ENCODE peak calls at places on chromosomes 16 and 17, in four cellular contexts. One of them, this sample, is unnamed.

GRCh38 chr16:14133907-14134306 is 62.8 kb downstream of the MRTFB start:
- DNase-seq in stomach: no peak
- DNase-seq in tibial nerve: no peak
- DNase-seq in A549: no peak
- DNase-seq in this sample: no peak

GRCh38 chr17:21200590-21201301 is 13.2 kb downstream of the TMEM11 start:
- DNase-seq in stomach: no peak
- DNase-seq in tibial nerve: no peak
- DNase-seq in A549: no peak
- DNase-seq in this sample: no peak

GRCh38 chr16:12124742-12125141 is 148.2 kb downstream of the SNX29 start:
- DNase-seq in stomach: no peak
- DNase-seq in tibial nerve: no peak
- DNase-seq in A549: no peak
- DNase-seq in this sample: no peak

GRCh38 chr17:21005367-21005766 is 37.4 kb downstream of the USP22 start:
- DNase-seq in stomach: no peak
- DNase-seq in tibial nerve: no peak
- DNase-seq in A549: no peak
- DNase-seq in this sample: no peak

GRCh38 chr17:34981538-34982241 is 1.4 kb downstream of the LIG3 start:
- DNase-seq in stomach: no peak
- DNase-seq in tibial nerve: no peak
- DNase-seq in A549: no peak
- DNase-seq in this sample: no peak

GRCh38 chr17:57755479-57756070 is 10.5 kb upstream of the CCDC182 start:
- DNase-seq in stomach: no peak
- DNase-seq in tibial nerve: no peak
- DNase-seq in A549: no peak
- DNase-seq in this sample: no peak

GRCh38 chr16:19123535-19124178 is 9.9 kb downstream of the ITPRIPL2 start:
- DNase-seq in stomach: peak
- DNase-seq in tibial nerve: no peak
- DNase-seq in A549: peak
- DNase-seq in this sample: no peak

GRCh38 chr17:41535764-41536481 is 7.8 kb upstream of the KRT19 start:
- DNase-seq in stomach: no peak
- DNase-seq in tibial nerve: no peak
- DNase-seq in A549: no peak
- DNase-seq in this sample: peak

GRCh38 chr17:41907185-41907556 is 11.6 kb downstream of the ACLY start:
- DNase-seq in stomach: no peak
- DNase-seq in tibial nerve: no peak
- DNase-seq in A549: peak
- DNase-seq in this sample: no peak

GRCh38 chr16:85956426-85956825 is 57.5 kb downstream of the IRF8 start:
- DNase-seq in stomach: no peak
- DNase-seq in tibial nerve: no peak
- DNase-seq in A549: no peak
- DNase-seq in this sample: no peak

GRCh38 chr17:45247429-45248131 is 14.3 kb downstream of the SPATA32 start:
- DNase-seq in stomach: peak
- DNase-seq in tibial nerve: peak
- DNase-seq in A549: peak
- DNase-seq in this sample: peak

GRCh38 chr17:62824290-62825135 is 16.4 kb upstream of the MARCHF10 start:
- DNase-seq in stomach: no peak
- DNase-seq in tibial nerve: no peak
- DNase-seq in A549: peak
- DNase-seq in this sample: no peak

GRCh38 chr17:50151937-50152547 is 1.6 kb upstream of the PPP1R9B start:
- DNase-seq in stomach: peak
- DNase-seq in tibial nerve: peak
- DNase-seq in A549: peak
- DNase-seq in this sample: peak

GRCh38 chr17:27861979-27862378 is 31.2 kb downstream of the LYRM9 start:
- DNase-seq in stomach: no peak
- DNase-seq in tibial nerve: no peak
- DNase-seq in A549: peak
- DNase-seq in this sample: no peak

GRCh38 chr17:80730739-80731138 is 186.1 kb downstream of the RPTOR start:
- DNase-seq in stomach: no peak
- DNase-seq in tibial nerve: no peak
- DNase-seq in A549: no peak
- DNase-seq in this sample: no peak

GRCh38 chr16:48950184-48950583 is 331.5 kb downstream of the CBLN1 start:
- DNase-seq in stomach: no peak
- DNase-seq in tibial nerve: no peak
- DNase-seq in A549: no peak
- DNase-seq in this sample: no peak

GRCh38 chr16:73956592-73957495 is 339.8 kb upstream of the PSMD7 start:
- DNase-seq in stomach: peak
- DNase-seq in tibial nerve: peak
- DNase-seq in A549: peak
- DNase-seq in this sample: no peak

GRCh38 chr17:32206816-32207215 is 58.8 kb upstream of the RHBDL3 start:
- DNase-seq in stomach: no peak
- DNase-seq in tibial nerve: no peak
- DNase-seq in A549: no peak
- DNase-seq in this sample: no peak

GRCh38 chr17:44219636-44220210 is at the start of gene UBTF:
- DNase-seq in stomach: peak
- DNase-seq in tibial nerve: no peak
- DNase-seq in A549: peak
- DNase-seq in this sample: peak

GRCh38 chr16:55437627-55438026 is 41.4 kb upstream of the MMP2 start:
- DNase-seq in stomach: no peak
- DNase-seq in tibial nerve: no peak
- DNase-seq in A549: no peak
- DNase-seq in this sample: no peak

GRCh38 chr17:39972271-39972670 is 8.3 kb upstream of the PSMD3 start:
- DNase-seq in stomach: no peak
- DNase-seq in tibial nerve: no peak
- DNase-seq in A549: no peak
- DNase-seq in this sample: no peak
- TF ChIP-seq EP300 in stomach: no peak
- TF ChIP-seq EP300 in tibial nerve: peak
- TF ChIP-seq EP300 in A549: no peak
- TF ChIP-seq EP300 in this sample: no peak

GRCh38 chr17:77387891-77388290 is 247.1 kb downstream of the SEC14L1 start:
- DNase-seq in stomach: no peak
- DNase-seq in tibial nerve: no peak
- DNase-seq in A549: no peak
- DNase-seq in this sample: no peak

GRCh38 chr17:77386502-77387192 is 245.9 kb downstream of the SEC14L1 start:
- DNase-seq in stomach: no peak
- DNase-seq in tibial nerve: no peak
- DNase-seq in A549: no peak
- DNase-seq in this sample: no peak

GRCh38 chr17:77385750-77386501 is 245.2 kb downstream of the SEC14L1 start:
- DNase-seq in stomach: no peak
- DNase-seq in tibial nerve: no peak
- DNase-seq in A549: no peak
- DNase-seq in this sample: no peak

GRCh38 chr17:77390870-77391269 is 250.1 kb downstream of the SEC14L1 start:
- DNase-seq in stomach: no peak
- DNase-seq in tibial nerve: no peak
- DNase-seq in A549: no peak
- DNase-seq in this sample: no peak

GRCh38 chr17:77388384-77389306 is 247.9 kb downstream of the SEC14L1 start:
- DNase-seq in stomach: no peak
- DNase-seq in tibial nerve: no peak
- DNase-seq in A549: no peak
- DNase-seq in this sample: no peak
- TF ChIP-seq EP300 in stomach: no peak
- TF ChIP-seq EP300 in tibial nerve: no peak
- TF ChIP-seq EP300 in A549: no peak
- TF ChIP-seq EP300 in this sample: no peak

GRCh38 chr16:75624921-75625334 is 1.8 kb upstream of the ADAT1 start:
- DNase-seq in stomach: no peak
- DNase-seq in tibial nerve: no peak
- DNase-seq in A549: peak
- DNase-seq in this sample: no peak
- TF ChIP-seq EP300 in stomach: no peak
- TF ChIP-seq EP300 in tibial nerve: no peak
- TF ChIP-seq EP300 in A549: no peak
- TF ChIP-seq EP300 in this sample: no peak

GRCh38 chr16:648786-649589 is at the start of gene WDR90:
- DNase-seq in stomach: peak
- DNase-seq in tibial nerve: peak
- DNase-seq in A549: peak
- DNase-seq in this sample: peak
- TF ChIP-seq EP300 in stomach: no peak
- TF ChIP-seq EP300 in tibial nerve: peak
- TF ChIP-seq EP300 in A549: no peak
- TF ChIP-seq EP300 in this sample: no peak

DNA sequence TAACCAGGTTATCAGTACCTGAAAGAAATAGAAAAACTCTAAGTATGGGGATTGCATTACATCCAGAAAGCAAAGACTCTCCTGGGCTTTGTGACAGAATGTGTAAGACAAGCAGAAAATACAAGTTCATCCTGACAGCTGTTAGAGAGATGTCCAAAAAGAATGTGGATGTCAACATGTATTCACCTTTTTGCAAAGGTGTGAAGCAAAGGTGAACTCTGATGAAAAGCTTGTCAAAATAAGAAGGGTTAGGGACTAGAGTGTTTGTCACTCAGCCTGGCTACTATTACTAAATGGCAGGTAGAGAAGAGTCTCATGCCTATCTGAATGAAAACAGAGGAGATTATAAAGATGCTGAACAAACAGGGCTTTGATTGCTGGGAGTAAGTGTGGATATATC is 527.6 kb upstream of the CA10 start:
- DNase-seq in stomach: no peak
- DNase-seq in tibial nerve: no peak
- DNase-seq in A549: no peak
- DNase-seq in this sample: no peak
- TF ChIP-seq EP300 in stomach: no peak
- TF ChIP-seq EP300 in tibial nerve: no peak
- TF ChIP-seq EP300 in A549: no peak
- TF ChIP-seq EP300 in this sample: no peak

GRCh38 chr17:16297367-16298139 is 55.7 kb downstream of the CENPV start:
- DNase-seq in stomach: no peak
- DNase-seq in tibial nerve: no peak
- DNase-seq in A549: no peak
- DNase-seq in this sample: no peak
- TF ChIP-seq EP300 in stomach: no peak
- TF ChIP-seq EP300 in tibial nerve: no peak
- TF ChIP-seq EP300 in A549: no peak
- TF ChIP-seq EP300 in this sample: no peak

GRCh38 chr17:65514541-65514940 is 46.9 kb downstream of the AXIN2 start:
- DNase-seq in stomach: no peak
- DNase-seq in tibial nerve: no peak
- DNase-seq in A549: no peak
- DNase-seq in this sample: no peak

GRCh38 chr17:65518256-65518655 is 43.2 kb downstream of the AXIN2 start:
- DNase-seq in stomach: no peak
- DNase-seq in tibial nerve: no peak
- DNase-seq in A549: no peak
- DNase-seq in this sample: no peak

GRCh38 chr17:65515512-65515911 is 45.9 kb downstream of the AXIN2 start:
- DNase-seq in stomach: no peak
- DNase-seq in tibial nerve: no peak
- DNase-seq in A549: no peak
- DNase-seq in this sample: no peak

GRCh38 chr17:65514082-65514481 is 47.4 kb downstream of the AXIN2 start:
- DNase-seq in stomach: no peak
- DNase-seq in tibial nerve: no peak
- DNase-seq in A549: no peak
- DNase-seq in this sample: no peak

GRCh38 chr17:65515959-65516948 is 45.2 kb downstream of the AXIN2 start:
- DNase-seq in stomach: no peak
- DNase-seq in tibial nerve: no peak
- DNase-seq in A549: no peak
- DNase-seq in this sample: no peak
- TF ChIP-seq EP300 in stomach: no peak
- TF ChIP-seq EP300 in tibial nerve: no peak
- TF ChIP-seq EP300 in A549: no peak
- TF ChIP-seq EP300 in this sample: no peak

GRCh38 chr17:22718689-22719088 is 1026.4 kb downstream of the KCNJ18 start:
- DNase-seq in stomach: no peak
- DNase-seq in tibial nerve: no peak
- DNase-seq in A549: no peak
- DNase-seq in this sample: no peak
- TF ChIP-seq EP300 in stomach: no peak
- TF ChIP-seq EP300 in tibial nerve: no peak
- TF ChIP-seq EP300 in A549: no peak
- TF ChIP-seq EP300 in this sample: no peak

This sample was measured in upper lobe of left lung.